ENCODE peak calls at places on chromosomes 12 and 14, in nine cellular contexts. E, L, Y, P, T, W, F, C and S are unnamed samples.

GRCh38 chr12:2256453-2256852 is 203.7 kb downstream of the CACNA1C start:
- DNase-seq in E (peak), L (no peak), Y (no peak), P (no peak), T (peak), W (no peak), F (no peak), C (no peak), S (no peak)

GRCh38 chr12:116461060-116461459 is 98.1 kb upstream of the MAP1LC3B2 start:
- DNase-seq in E (no peak), L (no peak), Y (no peak), P (no peak), T (no peak), W (no peak), F (no peak), C (no peak), S (no peak)

GRCh38 chr14:68079941-68080697 is 260.5 kb downstream of the RAD51B start:
- DNase-seq in E (no peak), L (no peak), Y (no peak), P (no peak), T (no peak), W (no peak), F (no peak), C (no peak), S (no peak)

GRCh38 chr14:49892301-49892635 is 614 bp upstream of the ARF6 start:
- DNase-seq in E (peak), L (peak), Y (peak), P (no peak), T (peak), W (peak), F (peak), C (no peak), S (peak)

GRCh38 chr12:63978519-63978918 is 134.0 kb downstream of the SRGAP1 start:
- DNase-seq in E (peak), L (peak), Y (no peak), P (no peak), T (peak), W (no peak), F (no peak), C (no peak), S (peak)

GRCh38 chr14:83485591-83485990 is 1951.9 kb upstream of the SEL1L start:
- DNase-seq in E (no peak), L (no peak), Y (no peak), P (no peak), T (no peak), W (no peak), F (no peak), C (no peak), S (no peak)

GRCh38 chr12:110084314-110085015 is 36.1 kb upstream of the C12orf76 start:
- DNase-seq in E (no peak), L (no peak), Y (no peak), P (no peak), T (peak), W (no peak), F (no peak), C (no peak), S (no peak)

GRCh38 chr12:121637231-121637914 is 11.0 kb downstream of the ORAI1 start:
- DNase-seq in E (no peak), L (no peak), Y (peak), P (peak), T (no peak), W (peak), F (no peak), C (no peak), S (no peak)

GRCh38 chr12:64124511-64125197 is 97.4 kb downstream of the KICS2 start:
- DNase-seq in E (peak), L (no peak), Y (no peak), P (no peak), T (peak), W (no peak), F (no peak), C (no peak), S (no peak)

GRCh38 chr12:93336344-93336743 is 41.4 kb upstream of the NUDT4 start:
- DNase-seq in E (no peak), L (no peak), Y (no peak), P (no peak), T (peak), W (no peak), F (no peak), C (peak), S (no peak)

GRCh38 chr12:14936224-14936861 is 2.0 kb downstream of the ERP27 start:
- DNase-seq in E (no peak), L (no peak), Y (no peak), P (no peak), T (no peak), W (no peak), F (no peak), C (peak), S (no peak)
- TF ChIP-seq CTCF in E (no peak), L (peak), Y (no peak), P (peak), T (no peak), W (no peak), F (peak), C (peak), S (peak)

DNA sequence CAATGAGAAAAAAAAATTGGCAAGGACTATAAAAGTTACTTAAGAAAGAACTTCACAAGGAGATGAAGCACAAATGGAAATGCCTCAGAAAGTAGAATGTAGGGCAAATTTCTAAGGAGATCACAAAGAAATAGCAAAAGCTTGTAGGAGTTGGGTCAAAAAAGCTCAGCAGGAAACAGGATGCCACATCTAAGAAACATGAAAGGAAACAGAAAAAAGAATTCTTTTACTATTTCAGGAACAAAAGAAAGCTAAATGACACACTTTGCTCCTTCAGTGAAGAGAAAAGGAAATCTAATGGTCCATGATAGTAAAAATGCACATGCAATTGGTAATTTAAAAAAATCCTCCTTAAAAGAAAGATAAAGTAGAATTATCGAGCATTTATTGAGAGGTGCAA is 452.1 kb upstream of the GARIN6 start:
- DNase-seq in E (no peak), L (no peak), Y (no peak), P (no peak), T (no peak), W (no peak), F (no peak), C (peak), S (no peak)
- H3K4me3 ChIP-seq in E (no peak), L (no peak), Y (no peak), P (no peak), T (no peak), W (no peak), F (no peak), C (peak), S (no peak)

GRCh38 chr12:125092872-125093680 is 27.8 kb downstream of the AACS start:
- DNase-seq in E (peak), L (no peak), Y (peak), P (no peak), T (peak), W (no peak), F (peak), C (peak), S (no peak)
- TF ChIP-seq CTCF in E (no peak), L (no peak), Y (no peak), P (no peak), T (no peak), W (no peak), F (peak), C (peak), S (no peak)

GRCh38 chr12:133180669-133181068 is 626 bp upstream of the ZNF268 start:
- DNase-seq in E (no peak), L (no peak), Y (no peak), P (no peak), T (no peak), W (no peak), F (no peak), C (no peak), S (no peak)
- H3K4me3 ChIP-seq in E (no peak), L (no peak), Y (no peak), P (no peak), T (no peak), W (no peak), F (no peak), C (no peak), S (no peak)

DNA sequence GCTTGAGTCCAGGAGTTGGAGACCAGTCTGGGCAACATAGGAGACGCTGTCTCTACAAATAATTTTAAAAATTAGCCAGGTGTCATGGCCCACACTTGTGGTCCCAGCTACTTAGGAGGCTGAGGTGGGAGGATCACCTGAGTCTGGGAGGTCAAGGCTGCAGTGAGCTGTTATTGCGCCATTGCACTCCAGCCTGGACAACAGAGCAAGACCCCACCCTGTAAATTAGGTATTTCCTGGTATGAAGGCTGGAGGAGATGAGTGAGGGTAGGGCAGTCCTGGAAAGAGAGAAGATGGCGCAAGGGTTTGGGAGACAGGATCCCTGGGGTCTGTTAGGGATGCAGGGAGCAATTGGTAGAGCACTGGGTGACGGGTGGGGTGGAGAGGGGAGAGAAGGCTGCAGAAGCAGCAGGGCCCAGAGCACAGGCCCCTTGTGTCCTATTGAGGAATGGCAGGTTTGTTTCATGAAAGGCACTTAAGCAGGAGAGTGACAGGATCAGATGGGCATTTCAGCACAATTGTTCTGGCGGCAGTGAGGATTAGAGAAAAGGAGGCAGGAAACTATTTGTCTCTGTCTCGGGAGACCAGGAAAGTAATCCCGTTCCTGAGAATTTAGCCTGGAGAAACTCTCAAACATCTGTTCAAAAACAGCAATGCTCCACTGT is 47.2 kb upstream of the KTN1 start:
- DNase-seq in E (no peak), L (no peak), Y (no peak), P (no peak), T (no peak), W (no peak), F (no peak), C (peak), S (no peak)
- TF ChIP-seq CTCF in E (no peak), L (no peak), Y (no peak), P (no peak), T (peak), W (no peak), F (no peak), C (peak), S (peak)

GRCh38 chr12:45260481-45260824 is 44.6 kb downstream of the ANO6 start:
- DNase-seq in E (no peak), L (no peak), Y (no peak), P (no peak), T (no peak), W (no peak), F (no peak), C (no peak), S (no peak)

GRCh38 chr12:45260854-45261253 is 45.0 kb downstream of the ANO6 start:
- DNase-seq in E (no peak), L (no peak), Y (no peak), P (no peak), T (no peak), W (no peak), F (no peak), C (no peak), S (no peak)

GRCh38 chr12:45263587-45263986 is 47.7 kb downstream of the ANO6 start:
- DNase-seq in E (no peak), L (no peak), Y (no peak), P (no peak), T (no peak), W (no peak), F (no peak), C (no peak), S (no peak)

GRCh38 chr12:45257185-45257585 is 41.3 kb downstream of the ANO6 start:
- DNase-seq in E (no peak), L (no peak), Y (no peak), P (no peak), T (no peak), W (no peak), F (no peak), C (no peak), S (no peak)

GRCh38 chr12:45259732-45260480 is 44.0 kb downstream of the ANO6 start:
- DNase-seq in E (peak), L (no peak), Y (no peak), P (no peak), T (peak), W (no peak), F (no peak), C (peak), S (no peak)
- H3K4me3 ChIP-seq in E (no peak), L (no peak), Y (no peak), P (no peak), T (no peak), W (no peak), F (no peak), C (no peak), S (no peak)

GRCh38 chr12:13044002-13044858 is at the start of gene FAM234B:
- DNase-seq in E (peak), L (no peak), Y (peak), P (peak), T (peak), W (peak), F (peak), C (peak), S (no peak)
- TF ChIP-seq CTCF in E (peak), L (peak), Y (no peak), P (peak), T (peak), W (peak), F (peak), C (peak), S (peak)

DNA sequence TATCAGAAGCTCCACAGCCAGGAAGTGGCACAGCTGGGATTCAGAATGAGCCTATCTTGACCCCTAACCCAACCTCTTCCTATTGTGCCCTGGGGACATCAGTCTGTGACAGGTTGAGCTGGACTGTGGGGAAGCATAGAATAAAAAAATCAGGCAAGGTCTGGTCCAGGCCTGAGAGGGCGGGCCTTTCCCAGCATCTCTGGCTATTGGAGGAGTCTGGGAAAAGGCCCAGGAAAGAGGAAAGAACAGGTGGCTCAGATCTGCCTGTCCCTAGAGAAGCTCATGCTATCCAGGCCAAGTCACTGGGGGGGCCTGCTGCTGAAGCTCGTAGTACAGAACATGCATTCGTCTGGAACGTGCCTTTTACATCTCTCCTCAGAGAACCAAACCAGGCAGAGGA is 100.5 kb downstream of the PPM1H start:
- DNase-seq in E (no peak), L (no peak), Y (no peak), P (no peak), T (no peak), W (no peak), F (no peak), C (no peak), S (no peak)
- H3K4me3 ChIP-seq in E (no peak), L (no peak), Y (no peak), P (no peak), T (no peak), W (no peak), F (no peak), C (no peak), S (no peak)

DNA sequence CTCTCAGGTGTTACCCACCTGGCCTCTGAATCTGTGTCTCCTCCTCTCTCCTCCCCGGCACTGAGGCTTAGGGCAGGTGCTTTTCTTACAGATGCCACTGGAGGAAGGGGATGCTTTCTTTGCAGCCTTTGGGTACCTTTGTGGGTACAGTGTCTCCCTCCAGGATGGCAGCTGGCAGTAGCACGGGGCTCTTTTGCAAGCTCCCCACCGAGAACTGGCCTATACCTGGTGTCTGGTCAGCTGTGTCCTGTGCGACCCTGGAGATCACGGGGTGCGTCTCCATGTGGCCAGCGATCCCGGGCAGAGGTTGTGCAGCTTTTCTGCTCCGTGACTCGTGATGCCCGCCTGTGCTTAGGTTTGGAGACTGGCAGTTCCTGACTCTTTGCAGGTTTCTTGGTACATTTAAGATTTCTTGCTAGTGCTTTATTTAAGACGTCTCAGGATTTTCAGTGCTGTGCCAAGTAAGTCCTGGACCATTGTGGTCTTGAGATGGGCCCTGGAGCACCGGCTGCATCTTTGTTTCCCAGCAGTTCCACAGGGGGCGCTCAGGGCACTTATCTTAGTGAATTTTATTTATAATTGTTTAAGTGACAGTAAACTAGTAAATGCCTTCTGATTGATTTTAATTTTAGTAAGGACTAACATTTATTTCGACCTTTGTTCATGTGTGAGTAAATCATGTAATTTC is 68.9 kb downstream of the DDX51 start:
- DNase-seq in E (no peak), L (no peak), Y (no peak), P (no peak), T (no peak), W (no peak), F (no peak), C (peak), S (no peak)
- TF ChIP-seq CTCF in E (no peak), L (peak), Y (no peak), P (no peak), T (peak), W (no peak), F (no peak), C (peak), S (peak)